ENCODE peak calls at places on chromosomes 3 and 15, in eight cellular contexts. W is CD8-positive, alpha-beta memory T cell; P is foreskin fibroblast; B is Calu3; R is GM10248; L is activated naive CD8-positive, alpha-beta T cell treated with anti-CD3 and anti-CD28 coated beads, Interleukin-2, amount 50 U/mL, for 24 hours; Z is posterior cingulate gyrus; T is fibroblast of pulmonary artery. J is an unnamed sample.

GRCh38 chr3:195451373-195452000 is 8.7 kb upstream of the ACAP2 start:
- DNase-seq in T (no peak), P (no peak), L (no peak), B (no peak), W (no peak), Z (no peak), R (no peak), J (no peak)

GRCh38 chr3:29090912-29091597 is 189.8 kb upstream of the RBMS3 start:
- DNase-seq in T (no peak), L (no peak), Z (no peak), P (no peak), W (no peak), B (no peak), R (no peak), J (no peak)

GRCh38 chr3:143266512-143266911 is 146.9 kb downstream of the CHST2 start:
- DNase-seq in B (no peak), L (no peak), Z (no peak), T (no peak), W (no peak), R (no peak), P (peak; percentile 62), J (no peak)

GRCh38 chr15:89912674-89913396 is at the start of gene ARPIN:
- DNase-seq in T (peak; percentile 41), W (no peak), B (peak; percentile 72), Z (peak; percentile 62), R (no peak), L (no peak), P (peak; percentile 27), J (peak; percentile 72)

GRCh38 chr3:242986-243706 is 46.6 kb downstream of the CHL1 start:
- DNase-seq in T (peak; percentile 8), Z (no peak), P (no peak), L (no peak), R (no peak), B (peak; percentile 1), W (no peak), J (no peak)

GRCh38 chr15:40536501-40536900 is 28.3 kb downstream of the CCDC32 start:
- DNase-seq in B (no peak), P (peak; percentile 45), R (no peak), Z (no peak), T (peak; percentile 76), W (no peak), L (no peak), J (no peak)

GRCh38 chr3:58630081-58630709 is 36.4 kb downstream of the FAM3D start:
- DNase-seq in W (peak; percentile 68), Z (peak; percentile 70), T (peak; percentile 73), L (peak; percentile 71), R (peak; percentile 68), B (peak; percentile 76), P (peak; percentile 52), J (peak; percentile 88)

GRCh38 chr15:58247803-58248503 is 109.8 kb downstream of the AQP9 start:
- DNase-seq in P (no peak), Z (peak; percentile 26), T (peak; percentile 29), L (no peak), B (no peak), R (no peak), W (no peak), J (no peak)

GRCh38 chr3:55294557-55294956 is 192.5 kb downstream of the WNT5A start:
- DNase-seq in L (no peak), B (no peak), W (no peak), Z (no peak), P (no peak), T (no peak), R (no peak), J (no peak)

GRCh38 chr3:48598323-48599076 is 3.4 kb upstream of the COL7A1 start:
- DNase-seq in Z (no peak), L (no peak), W (no peak), B (no peak), R (no peak), T (peak; percentile 93), P (peak; percentile 96), J (no peak)